ENCODE peak calls at places on chromosomes 1 and 21, in five cellular contexts. One of them, this sample, is unnamed.

GRCh38 chr21:42456457-42456856 is 39.6 kb downstream of the RSPH1 start:
- DNase-seq in fibroblast of pulmonary artery: no peak
- DNase-seq in left ventricle myocardium inferior: no peak
- DNase-seq in upper lobe of right lung: no peak
- DNase-seq in psoas muscle: no peak
- DNase-seq in this sample: peak; percentile 46

GRCh38 chr1:56430141-56430839 is 149.1 kb downstream of the PLPP3 start:
- DNase-seq in fibroblast of pulmonary artery: no peak
- DNase-seq in psoas muscle: no peak
- DNase-seq in upper lobe of right lung: no peak
- DNase-seq in left ventricle myocardium inferior: no peak
- DNase-seq in this sample: no peak

GRCh38 chr21:29293495-29293894 is 5.2 kb upstream of the BACH1 start:
- DNase-seq in left ventricle myocardium inferior: no peak
- DNase-seq in psoas muscle: no peak
- DNase-seq in upper lobe of right lung: no peak
- DNase-seq in fibroblast of pulmonary artery: no peak
- DNase-seq in this sample: peak; percentile 87

GRCh38 chr1:12251442-12251841 is 21.6 kb downstream of the VPS13D start:
- DNase-seq in fibroblast of pulmonary artery: no peak
- DNase-seq in psoas muscle: no peak
- DNase-seq in left ventricle myocardium inferior: no peak
- DNase-seq in upper lobe of right lung: no peak
- DNase-seq in this sample: no peak

GRCh38 chr1:28580706-28581530 is 11.1 kb upstream of the RAB42 start:
- DNase-seq in psoas muscle: no peak
- DNase-seq in upper lobe of right lung: peak; percentile 70
- DNase-seq in left ventricle myocardium inferior: no peak
- DNase-seq in fibroblast of pulmonary artery: peak; percentile 44
- DNase-seq in this sample: peak; percentile 79

GRCh38 chr1:178220094-178220493 is 126.2 kb downstream of the RASAL2 start:
- DNase-seq in fibroblast of pulmonary artery: peak; percentile 52
- DNase-seq in left ventricle myocardium inferior: no peak
- DNase-seq in psoas muscle: no peak
- DNase-seq in upper lobe of right lung: no peak
- DNase-seq in this sample: no peak

GRCh38 chr1:234942869-234943501 is 185.7 kb downstream of the TOMM20 start:
- DNase-seq in fibroblast of pulmonary artery: no peak
- DNase-seq in left ventricle myocardium inferior: no peak
- DNase-seq in upper lobe of right lung: no peak
- DNase-seq in psoas muscle: no peak
- DNase-seq in this sample: no peak

GRCh38 chr1:8011016-8011415 is 15.1 kb downstream of the ERRFI1 start:
- DNase-seq in fibroblast of pulmonary artery: no peak
- DNase-seq in upper lobe of right lung: no peak
- DNase-seq in left ventricle myocardium inferior: no peak
- DNase-seq in psoas muscle: peak; percentile 89
- DNase-seq in this sample: no peak

GRCh38 chr1:227805606-227806197 is 9.8 kb upstream of the PRSS38 start:
- DNase-seq in psoas muscle: no peak
- DNase-seq in fibroblast of pulmonary artery: peak; percentile 71
- DNase-seq in upper lobe of right lung: no peak
- DNase-seq in left ventricle myocardium inferior: no peak
- DNase-seq in this sample: no peak

GRCh38 chr21:41740604-41741252 is 26.1 kb downstream of the RIPK4 start:
- DNase-seq in left ventricle myocardium inferior: no peak
- DNase-seq in psoas muscle: peak; percentile 32
- DNase-seq in upper lobe of right lung: no peak
- DNase-seq in fibroblast of pulmonary artery: no peak
- DNase-seq in this sample: no peak

GRCh38 chr21:23401278-23401677 is 2206.0 kb downstream of the MRPL39 start:
- DNase-seq in upper lobe of right lung: no peak
- DNase-seq in left ventricle myocardium inferior: no peak
- DNase-seq in psoas muscle: no peak
- DNase-seq in fibroblast of pulmonary artery: peak; percentile 1
- DNase-seq in this sample: peak; percentile 9

GRCh38 chr1:154861607-154862094 is 8.4 kb downstream of the KCNN3 start:
- DNase-seq in left ventricle myocardium inferior: no peak
- DNase-seq in upper lobe of right lung: no peak
- DNase-seq in psoas muscle: peak; percentile 82
- DNase-seq in fibroblast of pulmonary artery: peak; percentile 35
- DNase-seq in this sample: no peak

GRCh38 chr1:162384601-162385279 is 3.2 kb downstream of the C1orf226 start:
- DNase-seq in left ventricle myocardium inferior: no peak
- DNase-seq in upper lobe of right lung: no peak
- DNase-seq in psoas muscle: no peak
- DNase-seq in fibroblast of pulmonary artery: no peak
- DNase-seq in this sample: no peak

GRCh38 chr1:209674957-209675566 is at the start of gene G0S2:
- DNase-seq in upper lobe of right lung: peak; percentile 82
- DNase-seq in left ventricle myocardium inferior: peak; percentile 86
- DNase-seq in fibroblast of pulmonary artery: peak; percentile 78
- DNase-seq in psoas muscle: peak; percentile 96
- DNase-seq in this sample: no peak

GRCh38 chr1:214076004-214076320 is 88.2 kb downstream of the PROX1 start:
- DNase-seq in upper lobe of right lung: no peak
- DNase-seq in fibroblast of pulmonary artery: no peak
- DNase-seq in psoas muscle: no peak
- DNase-seq in left ventricle myocardium inferior: no peak
- DNase-seq in this sample: no peak

GRCh38 chr1:185463011-185463410 is 146.0 kb upstream of the IVNS1ABP start:
- DNase-seq in upper lobe of right lung: no peak
- DNase-seq in psoas muscle: no peak
- DNase-seq in left ventricle myocardium inferior: no peak
- DNase-seq in fibroblast of pulmonary artery: no peak
- DNase-seq in this sample: no peak

GRCh38 chr1:228004887-228005462 is 1.8 kb upstream of the WNT3A start:
- DNase-seq in left ventricle myocardium inferior: no peak
- DNase-seq in upper lobe of right lung: peak; percentile 52
- DNase-seq in psoas muscle: no peak
- DNase-seq in fibroblast of pulmonary artery: no peak
- DNase-seq in this sample: no peak

GRCh38 chr1:156378557-156378956 is 9.5 kb downstream of the RHBG start:
- DNase-seq in upper lobe of right lung: peak; percentile 36
- DNase-seq in left ventricle myocardium inferior: no peak
- DNase-seq in fibroblast of pulmonary artery: no peak
- DNase-seq in psoas muscle: no peak
- DNase-seq in this sample: no peak

GRCh38 chr1:162732094-162732493 is 58.4 kb upstream of the HSD17B7 start:
- DNase-seq in psoas muscle: no peak
- DNase-seq in fibroblast of pulmonary artery: no peak
- DNase-seq in upper lobe of right lung: no peak
- DNase-seq in left ventricle myocardium inferior: no peak
- DNase-seq in this sample: no peak

GRCh38 chr1:7253118-7253480 is 467.8 kb downstream of the CAMTA1 start:
- DNase-seq in upper lobe of right lung: no peak
- DNase-seq in psoas muscle: no peak
- DNase-seq in fibroblast of pulmonary artery: no peak
- DNase-seq in left ventricle myocardium inferior: no peak
- DNase-seq in this sample: no peak

GRCh38 chr1:59150537-59151386 is 146.1 kb upstream of the FGGY start:
- DNase-seq in upper lobe of right lung: no peak
- DNase-seq in left ventricle myocardium inferior: peak; percentile 82
- DNase-seq in psoas muscle: peak; percentile 94
- DNase-seq in fibroblast of pulmonary artery: peak; percentile 98
- DNase-seq in this sample: peak; percentile 69
- H3K4me3 ChIP-seq in upper lobe of right lung: no peak overlapping the region
- H3K4me3 ChIP-seq in left ventricle myocardium inferior: peak overlapping the region; percentile 53
- H3K4me3 ChIP-seq in psoas muscle: peak overlapping the region; percentile 50
- H3K4me3 ChIP-seq in fibroblast of pulmonary artery: peak overlapping the region; percentile 36
- H3K4me3 ChIP-seq in this sample: no peak overlapping the region

DNA sequence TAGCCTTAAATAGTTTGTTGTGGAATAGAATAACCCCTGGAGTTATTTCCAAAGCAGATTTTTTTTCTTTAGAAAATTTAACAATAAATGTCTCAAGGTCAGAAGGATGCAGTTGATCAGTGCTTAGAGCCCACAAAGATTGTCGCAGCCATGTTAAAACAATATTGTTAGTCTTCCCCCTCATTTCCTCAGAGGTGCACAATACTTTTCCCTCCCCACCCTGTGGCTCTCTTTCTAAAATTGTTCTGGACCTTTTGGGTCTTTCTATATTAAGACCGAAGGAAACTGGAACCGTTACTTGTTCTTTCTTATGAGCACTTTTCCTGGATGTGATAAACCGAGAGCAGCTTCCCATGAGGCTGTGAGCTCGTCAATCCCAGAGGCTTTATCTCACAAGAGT is 333.7 kb downstream of the HLX start:
- DNase-seq in left ventricle myocardium inferior: no peak
- DNase-seq in fibroblast of pulmonary artery: no peak
- DNase-seq in psoas muscle: no peak
- DNase-seq in upper lobe of right lung: no peak
- DNase-seq in this sample: no peak
- TF ChIP-seq CTCF in left ventricle myocardium inferior: no peak
- TF ChIP-seq CTCF in fibroblast of pulmonary artery: no peak
- TF ChIP-seq CTCF in psoas muscle: no peak
- TF ChIP-seq CTCF in upper lobe of right lung: no peak
- TF ChIP-seq CTCF in this sample: no peak

GRCh38 chr1:14478120-14478519 is 120.4 kb upstream of the KAZN start:
- DNase-seq in left ventricle myocardium inferior: no peak
- DNase-seq in fibroblast of pulmonary artery: no peak
- DNase-seq in psoas muscle: no peak
- DNase-seq in upper lobe of right lung: no peak
- DNase-seq in this sample: no peak

GRCh38 chr1:14470802-14471201 is 127.7 kb upstream of the KAZN start:
- DNase-seq in upper lobe of right lung: no peak
- DNase-seq in psoas muscle: no peak
- DNase-seq in fibroblast of pulmonary artery: no peak
- DNase-seq in left ventricle myocardium inferior: no peak
- DNase-seq in this sample: no peak

GRCh38 chr1:14479865-14480264 is 118.6 kb upstream of the KAZN start:
- DNase-seq in fibroblast of pulmonary artery: no peak
- DNase-seq in left ventricle myocardium inferior: no peak
- DNase-seq in upper lobe of right lung: no peak
- DNase-seq in psoas muscle: no peak
- DNase-seq in this sample: no peak

GRCh38 chr1:14474856-14475255 is 123.6 kb upstream of the KAZN start:
- DNase-seq in fibroblast of pulmonary artery: no peak
- DNase-seq in left ventricle myocardium inferior: no peak
- DNase-seq in psoas muscle: no peak
- DNase-seq in upper lobe of right lung: no peak
- DNase-seq in this sample: no peak

GRCh38 chr1:14476170-14476955 is 122.1 kb upstream of the KAZN start:
- DNase-seq in fibroblast of pulmonary artery: no peak
- DNase-seq in left ventricle myocardium inferior: no peak
- DNase-seq in upper lobe of right lung: no peak
- DNase-seq in psoas muscle: no peak
- DNase-seq in this sample: no peak
- H3K4me3 ChIP-seq in fibroblast of pulmonary artery: no peak overlapping the region
- H3K4me3 ChIP-seq in left ventricle myocardium inferior: no peak overlapping the region
- H3K4me3 ChIP-seq in upper lobe of right lung: no peak overlapping the region
- H3K4me3 ChIP-seq in psoas muscle: no peak overlapping the region
- H3K4me3 ChIP-seq in this sample: no peak overlapping the region

DNA sequence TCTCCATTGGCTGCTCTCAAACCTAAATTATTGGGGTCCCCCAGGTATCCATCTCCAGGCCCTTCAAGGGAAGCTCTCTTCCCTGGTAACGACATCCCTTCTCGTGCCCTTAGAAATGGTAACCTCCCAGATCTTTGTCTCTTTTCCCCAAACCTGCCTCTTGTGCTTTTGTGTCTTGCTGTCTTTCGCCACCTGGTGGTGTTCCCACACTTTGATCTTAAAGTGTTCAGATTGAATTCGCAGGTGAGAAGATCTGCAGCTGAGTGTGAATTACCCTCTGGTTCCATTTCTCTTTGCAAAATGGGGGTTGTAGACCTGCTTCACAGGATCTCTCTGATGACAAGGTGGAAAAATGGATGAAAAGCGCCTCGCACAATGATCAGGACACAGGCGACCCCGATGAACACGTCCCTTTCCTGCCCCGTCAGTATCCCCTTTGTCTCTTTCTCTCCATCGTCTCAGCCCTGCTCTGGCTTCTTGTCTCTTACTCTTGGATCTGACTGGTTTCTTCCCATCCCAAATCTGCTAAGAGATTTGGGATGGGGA is 53.1 kb downstream of the DOP1B start:
- DNase-seq in left ventricle myocardium inferior: no peak
- DNase-seq in psoas muscle: no peak
- DNase-seq in upper lobe of right lung: no peak
- DNase-seq in fibroblast of pulmonary artery: peak; percentile 67
- DNase-seq in this sample: peak; percentile 74
- TF ChIP-seq CTCF in left ventricle myocardium inferior: peak; percentile 63
- TF ChIP-seq CTCF in psoas muscle: peak; percentile 48
- TF ChIP-seq CTCF in upper lobe of right lung: peak; percentile 52
- TF ChIP-seq CTCF in fibroblast of pulmonary artery: peak; percentile 47
- TF ChIP-seq CTCF in this sample: peak; percentile 50

DNA sequence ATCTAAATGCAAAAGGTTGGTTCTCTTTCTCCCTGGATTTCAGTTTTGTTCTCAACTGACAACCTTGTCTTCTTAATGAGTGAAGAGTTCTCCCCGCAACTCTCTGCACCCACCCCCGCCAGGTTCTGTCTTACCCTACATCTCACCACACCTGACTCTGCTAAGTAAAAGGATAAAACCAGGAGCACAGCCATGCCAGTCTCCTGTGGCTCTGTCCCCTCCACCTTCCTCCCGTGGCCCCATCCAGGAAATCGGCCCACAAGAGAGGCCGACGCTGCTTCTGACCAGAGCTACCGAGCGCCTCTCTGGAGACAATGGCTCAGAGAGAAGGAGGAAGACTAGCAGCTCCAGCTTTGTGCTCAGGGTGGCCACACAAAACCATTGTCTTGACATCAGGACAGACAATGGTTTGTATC is 72.3 kb downstream of the PLEKHA6 start:
- DNase-seq in upper lobe of right lung: no peak
- DNase-seq in left ventricle myocardium inferior: no peak
- DNase-seq in fibroblast of pulmonary artery: no peak
- DNase-seq in psoas muscle: no peak
- DNase-seq in this sample: no peak
- H3K4me3 ChIP-seq in upper lobe of right lung: no peak overlapping the region
- H3K4me3 ChIP-seq in left ventricle myocardium inferior: peak overlapping the region; percentile 61
- H3K4me3 ChIP-seq in fibroblast of pulmonary artery: no peak overlapping the region
- H3K4me3 ChIP-seq in psoas muscle: peak overlapping the region; percentile 2
- H3K4me3 ChIP-seq in this sample: no peak overlapping the region

GRCh38 chr1:10693152-10693496 is 103.3 kb downstream of the CASZ1 start:
- DNase-seq in fibroblast of pulmonary artery: no peak
- DNase-seq in upper lobe of right lung: no peak
- DNase-seq in left ventricle myocardium inferior: no peak
- DNase-seq in psoas muscle: no peak
- DNase-seq in this sample: no peak

GRCh38 chr1:10691740-10692125 is 104.7 kb downstream of the CASZ1 start:
- DNase-seq in psoas muscle: no peak
- DNase-seq in left ventricle myocardium inferior: no peak
- DNase-seq in fibroblast of pulmonary artery: no peak
- DNase-seq in upper lobe of right lung: no peak
- DNase-seq in this sample: peak; percentile 51

GRCh38 chr1:10693497-10694273 is 102.8 kb downstream of the CASZ1 start:
- DNase-seq in fibroblast of pulmonary artery: no peak
- DNase-seq in left ventricle myocardium inferior: no peak
- DNase-seq in upper lobe of right lung: peak; percentile 76
- DNase-seq in psoas muscle: no peak
- DNase-seq in this sample: peak; percentile 53

GRCh38 chr1:10691075-10691739 is 105.2 kb downstream of the CASZ1 start:
- DNase-seq in fibroblast of pulmonary artery: no peak
- DNase-seq in upper lobe of right lung: no peak
- DNase-seq in left ventricle myocardium inferior: no peak
- DNase-seq in psoas muscle: no peak
- DNase-seq in this sample: no peak

GRCh38 chr1:10692401-10693021 is 103.9 kb downstream of the CASZ1 start:
- DNase-seq in psoas muscle: no peak
- DNase-seq in left ventricle myocardium inferior: no peak
- DNase-seq in upper lobe of right lung: peak; percentile 87
- DNase-seq in fibroblast of pulmonary artery: no peak
- DNase-seq in this sample: peak; percentile 84
- TF ChIP-seq CTCF in psoas muscle: peak; percentile 31
- TF ChIP-seq CTCF in left ventricle myocardium inferior: peak; percentile 51
- TF ChIP-seq CTCF in upper lobe of right lung: peak; percentile 52
- TF ChIP-seq CTCF in fibroblast of pulmonary artery: no peak
- TF ChIP-seq CTCF in this sample: peak; percentile 80

This sample was measured in GM12865.